ENCODE peak calls at places on chromosome 13, in seven cellular contexts. G is stomach, O is breast epithelium, J is Peyer's patch, A is HepG2, E is esophagus muscularis mucosa, F is body of pancreas. V is an unnamed sample.

GRCh38 chr13:44884076-44884729 is 105.1 kb downstream of the NUFIP1 start:
- DNase-seq in G (no peak), O (no peak), J (no peak), A (no peak), E (no peak), F (no peak), V (no peak)

GRCh38 chr13:74871671-74872070 is 610.3 kb downstream of the TBC1D4 start:
- DNase-seq in G (no peak), O (no peak), J (no peak), A (no peak), E (no peak), F (no peak), V (no peak)

GRCh38 chr13:95704510-95704909 is 27.6 kb downstream of the DNAJC3 start:
- DNase-seq in G (no peak), O (no peak), J (no peak), A (no peak), E (no peak), F (peak; percentile 62), V (no peak)

GRCh38 chr13:107209811-107210210 is 641.9 kb upstream of the ARGLU1 start:
- DNase-seq in G (no peak), O (no peak), J (no peak), A (no peak), E (no peak), F (no peak), V (no peak)

GRCh38 chr13:35514801-35515502 is 38.5 kb upstream of the MAB21L1 start:
- DNase-seq in G (no peak), O (no peak), J (no peak), A (no peak), E (no peak), F (no peak), V (no peak)

GRCh38 chr13:94332360-94333040 is 147.0 kb downstream of the DCT start:
- DNase-seq in G (no peak), O (no peak), J (no peak), A (no peak), E (peak; percentile 74), F (no peak), V (no peak)

GRCh38 chr13:48492123-48493075 is 40.5 kb downstream of the RCBTB2 start:
- DNase-seq in G (peak; percentile 52), O (peak; percentile 67), J (peak; percentile 63), A (no peak), E (no peak), F (peak; percentile 43), V (peak; percentile 81)

GRCh38 chr13:44746690-44747089 is 170.6 kb upstream of the TSC22D1 start:
- DNase-seq in G (no peak), O (no peak), J (no peak), A (no peak), E (no peak), F (no peak), V (no peak)

GRCh38 chr13:97879646-97880297 is 73.7 kb upstream of the IPO5 start:
- DNase-seq in G (no peak), O (no peak), J (no peak), A (no peak), E (peak; percentile 81), F (no peak), V (no peak)

GRCh38 chr13:76729690-76730089 is 156.5 kb downstream of the KCTD12 start:
- DNase-seq in G (no peak), O (no peak), J (no peak), A (no peak), E (no peak), F (no peak), V (no peak)

GRCh38 chr13:93875527-93875926 is 604.0 kb downstream of the DCT start:
- DNase-seq in G (no peak), O (no peak), J (no peak), A (no peak), E (no peak), F (no peak), V (no peak)

GRCh38 chr13:22357132-22357531 is 686.3 kb downstream of the FGF9 start:
- DNase-seq in G (no peak), O (no peak), J (no peak), A (no peak), E (no peak), F (no peak), V (no peak)

GRCh38 chr13:95588721-95589120 is 36.2 kb downstream of the CLDN10 start:
- DNase-seq in G (no peak), O (no peak), J (no peak), A (no peak), E (no peak), F (no peak), V (no peak)

GRCh38 chr13:79503069-79503468 is 22.1 kb downstream of the NDFIP2 start:
- DNase-seq in G (no peak), O (no peak), J (no peak), A (no peak), E (no peak), F (no peak), V (no peak)
- TF ChIP-seq CTCF in G (no peak), O (no peak), J (no peak), A (no peak), E (no peak), F (no peak), V (no peak)

GRCh38 chr13:46168818-46169217 is 13.2 kb downstream of the LCP1 start:
- DNase-seq in G (no peak), O (no peak), J (no peak), A (no peak), E (no peak), F (no peak), V (no peak)

GRCh38 chr13:46166221-46166584 is 15.8 kb downstream of the LCP1 start:
- DNase-seq in G (no peak), O (no peak), J (no peak), A (no peak), E (no peak), F (no peak), V (no peak)

GRCh38 chr13:46166947-46167610 is 14.9 kb downstream of the LCP1 start:
- DNase-seq in G (no peak), O (no peak), J (no peak), A (no peak), E (no peak), F (no peak), V (no peak)

GRCh38 chr13:46170268-46170667 is 11.7 kb downstream of the LCP1 start:
- DNase-seq in G (peak; percentile 44), O (no peak), J (no peak), A (no peak), E (no peak), F (peak; percentile 32), V (no peak)

GRCh38 chr13:46168341-46168740 is 13.6 kb downstream of the LCP1 start:
- DNase-seq in G (no peak), O (peak; percentile 58), J (no peak), A (no peak), E (no peak), F (no peak), V (no peak)
- TF ChIP-seq POLR2A in G (no peak), O (no peak), J (no peak), A (no peak), E (no peak), F (no peak), V (no peak)

GRCh38 chr13:109781384-109782065 is 4.9 kb downstream of the IRS2 start:
- DNase-seq in G (peak; percentile 47), O (no peak), J (peak; percentile 61), A (no peak), E (peak; percentile 90), F (no peak), V (peak; percentile 82)

GRCh38 chr13:109780880-109781383 is 5.5 kb downstream of the IRS2 start:
- DNase-seq in G (no peak), O (no peak), J (no peak), A (no peak), E (peak; percentile 60), F (no peak), V (no peak)

GRCh38 chr13:109778102-109778542 is 8.3 kb downstream of the IRS2 start:
- DNase-seq in G (peak; percentile 65), O (no peak), J (no peak), A (no peak), E (peak; percentile 64), F (no peak), V (no peak)

GRCh38 chr13:109779876-109780516 is 6.4 kb downstream of the IRS2 start:
- DNase-seq in G (no peak), O (no peak), J (no peak), A (no peak), E (peak; percentile 55), F (no peak), V (no peak)

DNA sequence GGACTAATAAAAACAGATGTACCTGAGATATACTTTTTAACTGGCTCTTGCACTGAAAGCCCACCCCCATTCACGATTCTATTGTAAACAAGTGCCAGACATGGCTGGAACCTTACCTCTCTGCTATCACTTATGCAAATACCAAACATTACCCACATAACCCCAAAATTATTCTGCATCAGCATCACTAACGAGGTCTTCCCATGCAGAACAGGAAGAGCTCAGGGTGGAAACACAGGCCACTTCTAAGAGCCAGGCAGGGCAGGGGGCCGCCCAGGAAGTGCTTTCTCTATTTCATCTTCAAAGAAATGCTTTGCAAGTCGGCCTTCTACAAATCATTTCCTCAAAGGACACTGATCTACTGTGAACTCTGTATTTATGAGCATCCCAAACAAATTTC is 7.3 kb downstream of the IRS2 start:
- DNase-seq in G (no peak), O (no peak), J (no peak), A (no peak), E (peak; percentile 57), F (no peak), V (no peak)
- H3K4me3 ChIP-seq in G (peak overlapping the region; percentile 81), O (peak overlapping the region; percentile 97), J (no peak overlapping the region), A (no peak overlapping the region), E (peak overlapping the region; percentile 96), F (no peak overlapping the region), V (no peak overlapping the region)

GRCh38 chr13:110138009-110138699 is 168.8 kb downstream of the COL4A1 start:
- DNase-seq in G (peak; percentile 55), O (peak; percentile 40), J (no peak), A (peak; percentile 8), E (peak; percentile 92), F (peak; percentile 67), V (peak; percentile 50)
- TF ChIP-seq CTCF in G (no peak), O (no peak), J (no peak), A (peak; percentile 27), E (peak; percentile 12), F (peak; percentile 25), V (no peak)

GRCh38 chr13:46142692-46143238 is 37.9 kb upstream of the CPB2 start:
- DNase-seq in G (no peak), O (no peak), J (no peak), A (peak; percentile 86), E (no peak), F (no peak), V (no peak)
- TF ChIP-seq POLR2A in G (no peak), O (no peak), J (no peak), A (no peak), E (no peak), F (no peak), V (no peak)

GRCh38 chr13:31703780-31704179 is 35.5 kb upstream of the RXFP2 start:
- DNase-seq in G (no peak), O (no peak), J (no peak), A (no peak), E (no peak), F (no peak), V (no peak)

GRCh38 chr13:31706105-31706504 is 33.2 kb upstream of the RXFP2 start:
- DNase-seq in G (peak; percentile 26), O (no peak), J (no peak), A (no peak), E (no peak), F (no peak), V (no peak)
- H3K4me3 ChIP-seq in G (no peak overlapping the region), O (no peak overlapping the region), J (no peak overlapping the region), A (no peak overlapping the region), E (no peak overlapping the region), F (no peak overlapping the region), V (no peak overlapping the region)